ENCODE peak calls at places on chromosomes 4 and X, in eight cellular contexts. P is activated CD8-positive, alpha-beta T cell treated with anti-CD3 and anti-CD28 coated beads, Interleukin-2, amount 10 ng/mL, durations not matched to agents 7 days and 5 days; O is COR-L47; J is AG10803; L is GM04503; W is astrocyte of the hippocampus; N is ELR; T is caudate nucleus. Q is an unnamed sample.
A peak's percentile ranks its signal among the peaks of the same experiment; 100 is the strongest.

GRCh38 chr4:173700650-173701049 is 170.6 kb upstream of the HAND2 start:
- DNase-seq in N (no peak), O (no peak), T (no peak), P (no peak), W (no peak), J (no peak), L (no peak), Q (no peak)

GRCh38 chrX:34294665-34295064 is 162.6 kb upstream of the FAM47A start:
- DNase-seq in P (no peak), T (no peak), J (no peak), O (no peak), N (no peak), W (no peak), L (no peak), Q (no peak)

GRCh38 chr4:16231570-16232252 is 5.4 kb upstream of the TAPT1 start:
- DNase-seq in O (no peak), W (no peak), L (no peak), J (no peak), P (no peak), T (no peak), N (no peak), Q (no peak)

GRCh38 chr4:53987761-53988171 is 76.6 kb downstream of the CHIC2 start:
- DNase-seq in O (no peak), T (peak; percentile 33), J (peak; percentile 48), P (no peak), W (peak; percentile 73), L (peak; percentile 37), N (peak; percentile 79), Q (no peak)

GRCh38 chr4:26273308-26273980 is 47.4 kb upstream of the RBPJ start:
- DNase-seq in P (no peak), W (no peak), L (no peak), T (no peak), N (no peak), O (no peak), J (peak; percentile 8), Q (no peak)

GRCh38 chr4:89468632-89469031 is 161.0 kb upstream of the GPRIN3 start:
- DNase-seq in J (no peak), O (no peak), T (no peak), P (no peak), L (no peak), W (no peak), N (no peak), Q (no peak)

GRCh38 chrX:124018031-124018430 is 56.5 kb downstream of the STAG2 start:
- DNase-seq in J (no peak), L (no peak), O (no peak), T (no peak), W (no peak), P (no peak), N (peak; percentile 26), Q (no peak)

GRCh38 chr4:67713531-67714247 is 12.7 kb upstream of the UBA6 start:
- DNase-seq in O (no peak), L (no peak), N (peak; percentile 74), T (no peak), J (peak; percentile 25), P (no peak), W (peak; percentile 30), Q (no peak)

GRCh38 chrX:80879143-80879542 is 69.5 kb upstream of the BRWD3 start:
- DNase-seq in N (no peak), W (peak; percentile 9), T (no peak), J (no peak), L (no peak), O (peak; percentile 15), P (no peak), Q (no peak)

GRCh38 chrX:66408507-66408906 is 230.4 kb downstream of the EDA2R start:
- DNase-seq in O (no peak), P (no peak), W (no peak), L (no peak), T (no peak), N (no peak), J (no peak), Q (no peak)

GRCh38 chr4:108272566-108272965 is 103.8 kb upstream of the LEF1 start:
- DNase-seq in O (peak; percentile 8), N (peak; percentile 74), T (no peak), J (peak; percentile 3), L (no peak), W (peak; percentile 46), P (no peak), Q (no peak)

GRCh38 chr4:112978691-112979472 is 70.6 kb upstream of the ANK2 start:
- DNase-seq in N (peak; percentile 80), O (no peak), L (no peak), T (no peak), J (peak; percentile 31), W (no peak), P (no peak), Q (no peak)

GRCh38 chr4:183571350-183572076 is 66.7 kb downstream of the ING2 start:
- DNase-seq in T (no peak), W (peak; percentile 54), O (peak; percentile 66), J (peak; percentile 13), P (no peak), N (peak; percentile 37), L (no peak), Q (no peak)

GRCh38 chr4:114180481-114180880 is 201.0 kb upstream of the ARSJ start:
- DNase-seq in L (peak; percentile 49), P (peak; percentile 29), O (no peak), J (peak; percentile 36), N (peak; percentile 66), T (no peak), W (peak; percentile 91), Q (no peak)

GRCh38 chr4:72817012-72817411 is 248.0 kb upstream of the ADAMTS3 start:
- DNase-seq in T (no peak), J (peak; percentile 21), W (peak; percentile 7), L (peak; percentile 8), N (peak; percentile 34), O (no peak), P (no peak), Q (peak; percentile 31)

GRCh38 chr4:107094332-107094731 is 58.2 kb upstream of the DKK2 start:
- DNase-seq in O (peak; percentile 20), W (peak; percentile 7), T (no peak), N (peak; percentile 55), L (no peak), J (peak; percentile 58), P (no peak), Q (no peak)

GRCh38 chr4:182807841-182808548 is 109.2 kb downstream of the DCTD start:
- DNase-seq in T (no peak), O (no peak), N (no peak), J (no peak), L (no peak), P (no peak), W (no peak), Q (no peak)

GRCh38 chr4:146029147-146029546 is 90.5 kb upstream of the ZNF827 start:
- DNase-seq in L (no peak), J (peak; percentile 39), O (no peak), T (no peak), P (no peak), N (peak; percentile 45), W (no peak), Q (no peak)